ENCODE peak calls at places on chromosomes 4 and X, in four cellular contexts. B is KBM-7, L is substantia nigra, O is amygdala. K is an unnamed sample.

GRCh38 chrX:37455381-37455780 is 106.2 kb downstream of the PRRG1 start:
- DNase-seq in L (no peak), O (no peak), B (peak), K (no peak)

GRCh38 chr4:80183196-80184052 is 13.9 kb upstream of the PRDM8 start:
- DNase-seq in O (no peak), B (no peak), L (no peak), K (peak)

GRCh38 chr4:122963222-122963621 is 40.8 kb upstream of the NUDT6 start:
- DNase-seq in B (no peak), O (no peak), L (no peak), K (no peak)

GRCh38 chrX:2589186-2590020 is 88.6 kb upstream of the DHRSX start:
- DNase-seq in L (no peak), O (no peak), B (no peak), K (no peak)

GRCh38 chr4:109027016-109027500 is 264.2 kb upstream of the ETNPPL start:
- DNase-seq in B (no peak), O (no peak), L (no peak), K (no peak)

GRCh38 chrX:16560173-16560572 is 89.8 kb upstream of the S100G start:
- DNase-seq in L (no peak), B (no peak), O (no peak), K (no peak)

GRCh38 chr4:144296941-144297340 is 156.4 kb upstream of the GYPA start:
- DNase-seq in L (no peak), B (no peak), O (no peak), K (no peak)

GRCh38 chr4:124177647-124178425 is 534.7 kb downstream of the ANKRD50 start:
- DNase-seq in L (no peak), B (no peak), O (no peak), K (no peak)

GRCh38 chr4:152278505-152279301 is 257.2 kb downstream of the FBXW7 start:
- DNase-seq in O (peak), B (no peak), L (no peak), K (no peak)